ENCODE peak calls at places on chromosomes 4 and X, in four cellular contexts. H, W, E and I are unnamed samples.

GRCh38 chrX:41970419-41970818 is 47.1 kb upstream of the CASK start:
- DNase-seq in W (no peak), E (no peak), H (no peak), I (no peak)

GRCh38 chr4:106541253-106541652 is 172.7 kb upstream of the GIMD1 start:
- DNase-seq in E (no peak), W (no peak), H (no peak), I (no peak)

GRCh38 chr4:71230258-71230594 is 108.6 kb upstream of the SLC4A4 start:
- DNase-seq in W (no peak), E (no peak), H (no peak), I (no peak)

GRCh38 chr4:244471-244870 is 60.8 kb downstream of the ZNF732 start:
- DNase-seq in H (peak; percentile 11), W (peak; percentile 21), E (peak; percentile 12), I (peak; percentile 15)

GRCh38 chr4:74157116-74157742 is 689 bp upstream of the MTHFD2L start:
- DNase-seq in W (peak; percentile 12), E (no peak), H (no peak), I (no peak)

GRCh38 chrX:44997888-44998287 is 124.9 kb downstream of the KDM6A start:
- DNase-seq in W (no peak), H (peak; percentile 38), E (no peak), I (no peak)

GRCh38 chr4:125115476-125115875 is 199.3 kb upstream of the FAT4 start:
- DNase-seq in H (no peak), E (no peak), W (no peak), I (no peak)

GRCh38 chrX:116961872-116962582 is 499.3 kb upstream of the CT83 start:
- DNase-seq in E (no peak), H (no peak), W (peak; percentile 0), I (no peak)

GRCh38 chr4:177855543-177856197 is 413.4 kb upstream of the AGA start:
- DNase-seq in H (no peak), E (no peak), W (no peak), I (no peak)

GRCh38 chr4:673349-674091 is 556 bp downstream of the ATP5ME start:
- DNase-seq in E (no peak), H (no peak), W (peak; percentile 46), I (no peak)

GRCh38 chr4:1053080-1053661 is 41.7 kb downstream of the FGFRL1 start:
- DNase-seq in H (no peak), E (no peak), W (no peak), I (no peak)

GRCh38 chr4:155972098-155972497 is 18.4 kb upstream of the CTSO start:
- DNase-seq in W (no peak), H (peak; percentile 8), E (peak; percentile 19), I (no peak)

GRCh38 chrX:2662586-2662985 is 28.5 kb upstream of the CD99 start:
- DNase-seq in E (no peak), W (no peak), H (no peak), I (no peak)

GRCh38 chr4:172758586-172759340 is 409.8 kb upstream of the GALNT7 start:
- DNase-seq in H (no peak), E (no peak), W (no peak), I (peak; percentile 28)

GRCh38 chrX:130716822-130717405 is 186.1 kb downstream of the ENOX2 start:
- DNase-seq in H (no peak), W (no peak), E (no peak), I (no peak)

GRCh38 chrX:79719568-79720231 is 294.9 kb upstream of the TBX22 start:
- DNase-seq in E (no peak), W (no peak), H (no peak), I (no peak)

GRCh38 chr4:1856920-1857699 is 1.2 kb upstream of the LETM1 start:
- DNase-seq in E (no peak), W (no peak), H (no peak), I (no peak)

GRCh38 chr4:136438645-136439044 is 1093.6 kb downstream of the PCDH18 start:
- DNase-seq in E (no peak), W (no peak), H (no peak), I (no peak)

GRCh38 chrX:118823263-118824172 is at the start of gene ZCCHC12:
- DNase-seq in W (peak; percentile 18), E (peak; percentile 27), H (no peak), I (no peak)

GRCh38 chrX:33307954-33308353 is 96.6 kb upstream of the DMD start:
- DNase-seq in W (no peak), H (no peak), E (no peak), I (no peak)

GRCh38 chr4:6495296-6495590 is 22.8 kb upstream of the PPP2R2C start:
- DNase-seq in W (no peak), E (no peak), H (no peak), I (no peak)

GRCh38 chr4:164904336-164904735 is 27.4 kb downstream of the APELA start:
- DNase-seq in H (no peak), W (no peak), E (no peak), I (no peak)

GRCh38 chrX:74421181-74422028 is at the start of gene SLC16A2:
- DNase-seq in H (no peak), W (no peak), E (no peak), I (no peak)

GRCh38 chr4:114998316-114998715 is 115.1 kb downstream of the NDST4 start:
- DNase-seq in W (no peak), E (no peak), H (no peak), I (no peak)

GRCh38 chr4:152937535-152938236 is 1.6 kb downstream of the FHDC1 start:
- DNase-seq in H (no peak), W (no peak), E (no peak), I (no peak)

GRCh38 chr4:173801876-173802713 is 272.1 kb upstream of the HAND2 start:
- DNase-seq in E (no peak), H (no peak), W (no peak), I (no peak)

GRCh38 chr4:10605746-10606482 is 78.7 kb downstream of the CLNK start:
- DNase-seq in E (no peak), W (no peak), H (no peak), I (no peak)

GRCh38 chr4:37324526-37324925 is 80.0 kb downstream of the NWD2 start:
- DNase-seq in H (no peak), W (peak; percentile 49), E (no peak), I (no peak)

GRCh38 chr4:53365121-53365485 is 758 bp downstream of the SCFD2 start:
- DNase-seq in W (peak; percentile 11), E (no peak), H (no peak), I (no peak)

GRCh38 chr4:186698525-186698924 is 25.1 kb downstream of the FAT1 start:
- DNase-seq in H (no peak), E (no peak), W (no peak), I (no peak)

GRCh38 chr4:186693894-186694293 is 29.8 kb downstream of the FAT1 start:
- DNase-seq in H (no peak), E (no peak), W (no peak), I (no peak)

GRCh38 chr4:186698028-186698427 is 25.6 kb downstream of the FAT1 start:
- DNase-seq in W (peak; percentile 83), H (no peak), E (no peak), I (no peak)

GRCh38 chr4:186693159-186693815 is 30.4 kb downstream of the FAT1 start:
- DNase-seq in E (peak; percentile 33), H (no peak), W (no peak), I (peak; percentile 72)

DNA sequence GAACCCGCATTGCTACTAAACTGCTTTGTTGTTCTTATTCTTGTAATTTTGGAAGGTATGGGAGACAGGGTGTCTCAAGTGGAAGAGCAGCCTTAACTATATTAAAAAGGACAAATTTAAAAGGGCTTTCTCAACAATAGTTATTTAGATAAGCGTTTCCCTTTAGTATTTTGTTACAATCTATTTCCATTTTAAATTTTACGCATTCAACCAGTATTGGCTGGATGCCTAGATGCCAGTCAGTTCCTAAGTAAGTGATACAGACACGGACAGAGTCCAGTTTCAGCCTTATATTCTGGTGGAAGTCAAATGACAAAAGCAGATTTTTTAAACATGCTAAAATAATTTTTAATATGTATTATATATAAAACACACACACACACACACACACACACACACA is 28.3 kb downstream of the FAT1 start:
- DNase-seq in H (no peak), E (no peak), W (no peak), I (no peak)
- TF ChIP-seq SIN3A in H (no peak), E (no peak), W (no peak), I (no peak)

GRCh38 chr4:15914736-15915135 is 23.8 kb downstream of the FGFBP1 start:
- DNase-seq in H (no peak), W (no peak), E (no peak), I (no peak)
- H3K4me1 ChIP-seq in H (no peaks in the 10 kb centered on the region), W (no peaks in the 10 kb centered on the region), E (peaks cover 36% of the 10 kb centered on the region), I (no peaks in the 10 kb centered on the region)

DNA sequence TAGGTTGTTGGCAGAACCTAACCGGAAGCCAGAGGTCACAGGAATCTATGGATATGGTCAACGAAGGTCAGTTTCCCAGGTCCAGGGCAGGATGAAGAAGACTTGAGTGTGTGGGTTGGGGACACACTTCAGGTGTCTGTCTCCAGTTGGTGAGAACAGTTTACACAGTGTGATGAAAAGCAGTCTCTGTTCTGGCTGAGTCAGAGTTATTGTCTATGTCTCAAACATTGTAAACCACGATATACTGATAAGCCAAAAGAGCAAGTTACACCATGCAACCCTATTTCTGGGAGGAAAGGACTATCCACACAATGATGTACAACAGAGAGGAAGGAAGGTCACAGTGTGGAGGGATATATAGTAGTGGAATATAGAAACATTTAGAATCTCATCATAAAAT is 187.1 kb upstream of the C1QTNF7 start:
- DNase-seq in H (no peak), E (no peak), W (no peak), I (no peak)
- TF ChIP-seq POLR2AphosphoS5 in H (no peak), E (no peak), W (no peak), I (no peak)

GRCh38 chr4:40881096-40881495 is 131.3 kb downstream of the NSUN7 start:
- DNase-seq in W (no peak), E (no peak), H (no peak), I (no peak)
- TF ChIP-seq SIN3A in W (no peak), E (no peak), H (no peak), I (no peak)

GRCh38 chrX:120725874-120726273 is 96.0 kb upstream of the C1GALT1C1 start:
- DNase-seq in H (no peak), E (no peak), W (no peak), I (no peak)
- H3K4me1 ChIP-seq in H (no peaks in the 10 kb centered on the region), E (no peaks in the 10 kb centered on the region), W (no peaks in the 10 kb centered on the region), I (no peaks in the 10 kb centered on the region)

GRCh38 chrX:39813631-39814246 is 284.0 kb downstream of the BCOR start:
- DNase-seq in W (no peak), H (no peak), E (no peak), I (no peak)
- TF ChIP-seq POLR2AphosphoS5 in W (no peak), H (no peak), E (no peak), I (no peak)

GRCh38 chr4:40897557-40898203 is 147.9 kb downstream of the NSUN7 start:
- DNase-seq in W (peak; percentile 53), H (no peak), E (peak; percentile 40), I (peak; percentile 30)
- TF ChIP-seq SIN3A in W (no peak), H (no peak), E (no peak), I (no peak)